ENCODE peak calls at places on chromosomes 1 and 21, in four cellular contexts. U is AG08396; N is activated naive CD4-positive, alpha-beta T cell; F is caudate nucleus. O is an unnamed sample.

GRCh38 chr1:68279846-68280245 is 47.5 kb upstream of the WLS start:
- DNase-seq in F (no peak), U (no peak), N (no peak), O (no peak)

GRCh38 chr1:37028981-37029617 is 5.2 kb downstream of the GRIK3 start:
- DNase-seq in N (no peak), U (no peak), F (no peak), O (no peak)

GRCh38 chr1:24119859-24120756 is 8.2 kb upstream of the MYOM3 start:
- DNase-seq in F (no peak), U (peak; percentile 43), N (no peak), O (no peak)

GRCh38 chr1:170424346-170424745 is 107.6 kb upstream of the GORAB start:
- DNase-seq in F (no peak), N (no peak), U (peak; percentile 24), O (no peak)

GRCh38 chr1:30412241-30413110 is 310.9 kb downstream of the MATN1 start:
- DNase-seq in F (no peak), U (no peak), N (no peak), O (no peak)

GRCh38 chr1:61253059-61253735 is 170.8 kb downstream of the NFIA start:
- DNase-seq in N (no peak), F (peak; percentile 34), U (peak; percentile 6), O (no peak)

GRCh38 chr1:177960939-177961622 is 8.8 kb downstream of the SEC16B start:
- DNase-seq in U (no peak), F (no peak), N (no peak), O (no peak)

GRCh38 chr21:45074818-45075605 is 632 bp downstream of the ADARB1 start:
- DNase-seq in U (peak; percentile 54), F (no peak), N (no peak), O (no peak)

GRCh38 chr1:219279017-219279770 is 105.5 kb downstream of the LYPLAL1 start:
- DNase-seq in F (no peak), N (no peak), U (no peak), O (no peak)

GRCh38 chr21:34004984-34005383 is 68.4 kb upstream of the MRPS6 start:
- DNase-seq in F (no peak), N (no peak), U (no peak), O (no peak)

GRCh38 chr1:91092503-91092902 is 70.7 kb upstream of the ZNF644 start:
- DNase-seq in U (no peak), N (no peak), F (no peak), O (no peak)

GRCh38 chr1:245153081-245153644 is 1.6 kb upstream of the KIF26B start:
- DNase-seq in N (peak; percentile 16), F (peak; percentile 52), U (peak; percentile 82), O (peak; percentile 72)

GRCh38 chr1:65108025-65108692 is 39.8 kb upstream of the AK4 start:
- DNase-seq in F (no peak), N (no peak), U (no peak), O (no peak)

GRCh38 chr1:89989791-89990190 is 5.1 kb upstream of the ZNF326 start:
- DNase-seq in N (no peak), F (no peak), U (no peak), O (no peak)

GRCh38 chr1:151312439-151313225 is 14.6 kb downstream of the PI4KB start:
- DNase-seq in U (no peak), N (no peak), F (no peak), O (no peak)

GRCh38 chr1:167083871-167084270 is 6.3 kb downstream of the GPA33 start:
- DNase-seq in N (no peak), F (no peak), U (no peak), O (no peak)

GRCh38 chr1:211656728-211657127 is 18.7 kb downstream of the NEK2 start:
- DNase-seq in F (no peak), U (no peak), N (no peak), O (no peak)

GRCh38 chr1:110337704-110338199 is 1.4 kb upstream of the RBM15 start:
- DNase-seq in N (peak; percentile 14), U (peak; percentile 11), F (no peak), O (no peak)

GRCh38 chr21:39336457-39337008 is 12.4 kb downstream of the HMGN1 start:
- DNase-seq in N (no peak), U (no peak), F (no peak), O (no peak)

GRCh38 chr1:92486251-92487077 is at the start of gene GFI1:
- DNase-seq in N (no peak), U (peak; percentile 38), F (no peak), O (no peak)

GRCh38 chr1:245256528-245256927 is 101.7 kb downstream of the KIF26B start:
- DNase-seq in U (no peak), F (no peak), N (no peak), O (no peak)

GRCh38 chr1:155137129-155137528 is 1.5 kb downstream of the SLC50A1 start:
- DNase-seq in N (no peak), F (no peak), U (no peak), O (no peak)

GRCh38 chr1:93519196-93519825 is 71.4 kb downstream of the FNBP1L start:
- DNase-seq in N (no peak), U (no peak), F (no peak), O (no peak)

GRCh38 chr1:23018661-23019093 is 591 bp upstream of the KDM1A start:
- DNase-seq in F (no peak), N (no peak), U (peak; percentile 18), O (no peak)